ENCODE peak calls at places on chromosomes 16 and 17, in six cellular contexts. U, V, G, H, D and Y are unnamed samples.

GRCh38 chr16:3149630-3150345 is 15.0 kb downstream of the ZNF213 start:
- DNase-seq in D (peak), H (no peak), V (peak), G (peak), U (peak), Y (peak)

GRCh38 chr16:50847166-50847565 is 105.3 kb downstream of the CYLD start:
- DNase-seq in D (no peak), V (no peak), G (no peak), U (no peak), H (no peak), Y (no peak)

GRCh38 chr17:45413498-45413923 is 19.2 kb downstream of the ARHGAP27 start:
- DNase-seq in H (no peak), G (no peak), V (no peak), D (no peak), U (no peak), Y (peak)

GRCh38 chr17:15941781-15942180 is 3.1 kb upstream of the ADORA2B start:
- DNase-seq in H (no peak), G (no peak), V (no peak), U (peak), D (peak), Y (no peak)

GRCh38 chr16:14487579-14487978 is 142.5 kb downstream of the PARN start:
- DNase-seq in D (no peak), G (no peak), V (no peak), U (no peak), H (no peak), Y (no peak)

GRCh38 chr17:71472809-71473789 is 647.7 kb upstream of the SOX9 start:
- DNase-seq in D (no peak), H (no peak), G (peak), V (peak), U (peak), Y (no peak)

GRCh38 chr17:29573871-29574731 is 5.6 kb downstream of the TP53I13 start:
- DNase-seq in H (no peak), V (no peak), D (no peak), G (no peak), U (no peak), Y (no peak)

GRCh38 chr17:56824503-56824902 is 9.2 kb downstream of the C17orf67 start:
- DNase-seq in G (no peak), D (no peak), H (no peak), V (no peak), U (peak), Y (no peak)

GRCh38 chr17:62724398-62725146 is 83.5 kb downstream of the MARCHF10 start:
- DNase-seq in H (no peak), G (no peak), D (no peak), V (no peak), U (no peak), Y (no peak)

GRCh38 chr17:78271419-78272160 is 40.2 kb downstream of the TMEM235 start:
- DNase-seq in U (no peak), G (no peak), D (peak), H (no peak), V (no peak), Y (no peak)

GRCh38 chr17:27492470-27492869 is 36.2 kb downstream of the KSR1 start:
- DNase-seq in H (no peak), G (no peak), D (no peak), V (no peak), U (no peak), Y (no peak)

GRCh38 chr16:67022531-67023214 is 6.3 kb upstream of the CBFB start:
- DNase-seq in G (no peak), H (no peak), V (no peak), U (no peak), D (no peak), Y (peak)

GRCh38 chr16:85461814-85462404 is 151.2 kb upstream of the GSE1 start:
- DNase-seq in H (no peak), G (peak), V (peak), D (no peak), U (peak), Y (no peak)

GRCh38 chr17:4365628-4366311 is 705 bp downstream of the UBE2G1 start:
- DNase-seq in U (no peak), H (no peak), D (no peak), G (peak), V (no peak), Y (peak)

GRCh38 chr16:48611329-48612137 is 1.6 kb upstream of the N4BP1 start:
- DNase-seq in V (peak), H (no peak), U (no peak), D (peak), G (no peak), Y (no peak)

GRCh38 chr17:56203430-56203829 is 50.2 kb downstream of the ANKFN1 start:
- DNase-seq in V (peak), D (no peak), G (peak), H (no peak), U (peak), Y (no peak)

GRCh38 chr16:14423344-14423743 is 206.7 kb downstream of the PARN start:
- DNase-seq in V (no peak), U (peak), D (no peak), H (no peak), G (no peak), Y (no peak)

GRCh38 chr16:77951788-77952187 is 70.6 kb upstream of the CLEC3A start:
- DNase-seq in G (peak), U (no peak), H (no peak), D (no peak), V (peak), Y (no peak)

GRCh38 chr17:65022751-65023421 is 33.7 kb downstream of the GNA13 start:
- DNase-seq in D (no peak), G (peak), U (peak), V (no peak), H (no peak), Y (no peak)

GRCh38 chr16:88560722-88561484 is 9.3 kb upstream of the ZC3H18 start:
- DNase-seq in D (no peak), H (no peak), V (no peak), G (peak), U (peak), Y (no peak)

GRCh38 chr17:80419255-80419654 is 4.3 kb downstream of the ENDOV start:
- DNase-seq in D (no peak), G (peak), V (no peak), U (no peak), H (no peak), Y (no peak)

GRCh38 chr17:53722407-53722806 is 100.3 kb upstream of the KIF2B start:
- DNase-seq in H (no peak), U (peak), G (no peak), D (peak), V (no peak), Y (no peak)

GRCh38 chr16:87845807-87846619 is 23.3 kb downstream of the SLC7A5 start:
- DNase-seq in H (no peak), G (no peak), V (no peak), U (no peak), D (no peak), Y (no peak)

GRCh38 chr17:27511154-27511553 is 54.9 kb downstream of the KSR1 start:
- DNase-seq in H (no peak), D (no peak), G (no peak), V (no peak), U (no peak), Y (no peak)

GRCh38 chr16:51508813-51509212 is 357.7 kb upstream of the SALL1 start:
- DNase-seq in U (peak), H (no peak), G (no peak), D (no peak), V (no peak), Y (no peak)

GRCh38 chr16:48384982-48385271 is 286 bp downstream of the SIAH1 start:
- DNase-seq in V (no peak), H (no peak), U (no peak), G (no peak), D (no peak), Y (no peak)

GRCh38 chr17:17224137-17224536 is 12.8 kb downstream of the FLCN start:
- DNase-seq in D (no peak), G (no peak), V (no peak), U (no peak), H (no peak), Y (no peak)